ENCODE peak calls at places on chromosomes 12 and 14, in six cellular contexts. C is activated CD4-positive, alpha-beta T cell treated with anti-CD3 and anti-CD28 coated beads, Interleukin-2, amount 50 U/mL, for 24 hours; T is EL; A is AG08395; I is left cardiac atrium; D is G401. F is an unnamed sample.

GRCh38 chr12:96720363-96720705 is 186.7 kb upstream of the NEDD1 start:
- DNase-seq in T (no peak), C (no peak), D (no peak), A (peak; percentile 4), I (peak; percentile 22), F (peak; percentile 12)

GRCh38 chr14:65263161-65263788 is 149.3 kb upstream of the FUT8 start:
- DNase-seq in D (no peak), I (no peak), A (peak; percentile 9), C (no peak), T (no peak), F (no peak)

GRCh38 chr12:116455540-116456306 is 103.5 kb upstream of the MAP1LC3B2 start:
- DNase-seq in D (peak; percentile 41), A (peak; percentile 85), T (peak; percentile 93), C (no peak), I (peak; percentile 86), F (no peak)

GRCh38 chr12:118164798-118165486 is 29.0 kb downstream of the PEBP1 start:
- DNase-seq in C (no peak), A (peak; percentile 46), D (peak; percentile 34), I (no peak), T (peak; percentile 11), F (peak; percentile 28)

GRCh38 chr12:74111688-74112360 is 425.8 kb upstream of the ATXN7L3B start:
- DNase-seq in A (no peak), D (peak; percentile 9), T (no peak), I (no peak), C (no peak), F (peak; percentile 10)

GRCh38 chr14:50860478-50861086 is 11.3 kb upstream of the ABHD12B start:
- DNase-seq in A (peak; percentile 84), C (peak; percentile 83), D (peak; percentile 81), T (peak; percentile 85), I (peak; percentile 83), F (peak; percentile 91)

GRCh38 chr12:6535697-6535946 is 1.3 kb downstream of the GAPDH start:
- DNase-seq in A (no peak), C (no peak), D (no peak), T (no peak), I (no peak), F (no peak)

GRCh38 chr12:4324366-4324765 is 3.4 kb downstream of the TIGAR start:
- DNase-seq in I (no peak), D (no peak), C (no peak), A (no peak), T (no peak), F (no peak)

GRCh38 chr12:121238604-121239334 is 28.8 kb downstream of the P2RX4 start:
- DNase-seq in T (no peak), C (no peak), A (no peak), I (no peak), D (no peak), F (peak; percentile 76)

GRCh38 chr14:100608586-100609330 is 21.5 kb upstream of the BEGAIN start:
- DNase-seq in C (no peak), T (no peak), I (no peak), D (no peak), A (no peak), F (no peak)

GRCh38 chr12:49428652-49429549 is 61.6 kb downstream of the SPATS2 start:
- DNase-seq in I (no peak), D (no peak), A (peak; percentile 54), T (peak; percentile 68), C (no peak), F (no peak)

GRCh38 chr14:63752449-63753169 is 24.7 kb upstream of the SGPP1 start:
- DNase-seq in C (no peak), A (no peak), T (peak; percentile 83), D (no peak), I (no peak), F (no peak)

GRCh38 chr14:53399057-53399456 is 245.9 kb upstream of the DDHD1 start:
- DNase-seq in C (no peak), A (peak; percentile 61), I (no peak), D (no peak), T (peak; percentile 88), F (no peak)

GRCh38 chr12:89427508-89428156 is 75.3 kb upstream of the DUSP6 start:
- DNase-seq in I (no peak), A (no peak), C (no peak), D (no peak), T (peak; percentile 10), F (no peak)

GRCh38 chr12:111436811-111437210 is 31.1 kb downstream of the SH2B3 start:
- DNase-seq in I (no peak), C (no peak), T (no peak), D (no peak), A (no peak), F (no peak)

GRCh38 chr14:65879218-65880009 is 466.9 kb downstream of the FUT8 start:
- DNase-seq in T (peak; percentile 16), I (no peak), D (no peak), A (peak; percentile 51), C (no peak), F (no peak)

GRCh38 chr14:88825503-88825902 is 1.1 kb downstream of the TTC8 start:
- DNase-seq in A (no peak), T (no peak), D (no peak), I (no peak), C (no peak), F (no peak)

GRCh38 chr14:36967892-36968555 is 204.4 kb downstream of the SLC25A21 start:
- DNase-seq in C (no peak), A (no peak), I (no peak), T (no peak), D (no peak), F (no peak)

GRCh38 chr14:60061371-60061770 is 30.4 kb upstream of the PCNX4 start:
- DNase-seq in D (no peak), A (no peak), I (no peak), C (no peak), T (peak; percentile 10), F (no peak)

GRCh38 chr12:28235017-28235416 is 44.8 kb downstream of the CCDC91 start:
- DNase-seq in C (no peak), I (no peak), T (no peak), A (no peak), D (no peak), F (no peak)

GRCh38 chr12:20455001-20455706 is 86.8 kb downstream of the PDE3A start:
- DNase-seq in A (no peak), T (peak; percentile 21), D (peak; percentile 52), C (no peak), I (no peak), F (no peak)

GRCh38 chr14:103522028-103522581 is 525 bp downstream of the CKB start:
- DNase-seq in I (peak; percentile 56), T (peak; percentile 32), D (no peak), A (no peak), C (no peak), F (peak; percentile 42)

GRCh38 chr12:61220337-61220736 is 1039.9 kb upstream of the USP15 start:
- DNase-seq in D (no peak), C (no peak), I (no peak), A (no peak), T (no peak), F (no peak)

GRCh38 chr12:46386877-46387629 is 14.5 kb upstream of the SLC38A2 start:
- DNase-seq in C (no peak), T (peak; percentile 58), I (peak; percentile 48), A (no peak), D (no peak), F (no peak)

GRCh38 chr14:68476965-68477455 is 315.9 kb downstream of the ZFP36L1 start:
- DNase-seq in T (no peak), D (no peak), A (no peak), C (no peak), I (no peak), F (no peak)

GRCh38 chr12:68034567-68034966 is 45.3 kb downstream of the IFNG-AS1 start:
- DNase-seq in D (no peak), I (no peak), A (no peak), T (no peak), C (no peak), F (no peak)

GRCh38 chr12:57568838-57569237 is 19.0 kb downstream of the KIF5A start:
- DNase-seq in C (no peak), D (no peak), I (no peak), T (no peak), A (no peak), F (no peak)

GRCh38 chr12:42086021-42086420 is 58.7 kb downstream of the GXYLT1 start:
- DNase-seq in C (no peak), D (peak; percentile 34), I (no peak), A (no peak), T (peak; percentile 1), F (no peak)

GRCh38 chr14:51776102-51776894 is 84.1 kb upstream of the GNG2 start:
- DNase-seq in I (peak; percentile 58), A (peak; percentile 79), T (peak; percentile 65), C (peak; percentile 23), D (peak; percentile 61), F (peak; percentile 46)

GRCh38 chr14:25406818-25407217 is 356.9 kb upstream of the STXBP6 start:
- DNase-seq in A (no peak), T (peak; percentile 8), D (no peak), C (no peak), I (no peak), F (peak; percentile 38)

GRCh38 chr14:104460920-104461651 is 118.5 kb upstream of the C14orf180 start:
- DNase-seq in I (no peak), A (no peak), D (no peak), C (no peak), T (no peak), F (no peak)

GRCh38 chr12:130714091-130714590 is 2.0 kb downstream of the RIMBP2 start:
- DNase-seq in T (no peak), A (no peak), D (peak; percentile 23), C (no peak), I (no peak), F (no peak)

GRCh38 chr12:121110211-121110940 is 22.3 kb upstream of the P2RX7 start:
- DNase-seq in A (peak; percentile 82), T (peak; percentile 63), I (peak; percentile 68), C (peak; percentile 59), D (peak; percentile 83), F (peak; percentile 31)

GRCh38 chr12:113906411-113907200 is 59.5 kb downstream of the RBM19 start:
- DNase-seq in T (no peak), C (no peak), I (no peak), A (no peak), D (no peak), F (no peak)

F was measured in NCI-H1105.